ENCODE peak calls at places on chromosomes 6 and 20, in five cellular contexts. B is psoas muscle, L is heart left ventricle, U is endodermal cell, R is fibroblast of lung. N is an unnamed sample.

GRCh38 chr6:157025459-157025858 is 248.3 kb downstream of the ARID1B start:
- DNase-seq in B (no peak), L (no peak), U (no peak), R (peak), N (no peak)

GRCh38 chr20:37294262-37294981 is 5.0 kb downstream of the MANBAL start:
- DNase-seq in B (no peak), L (no peak), U (no peak), R (peak), N (no peak)

GRCh38 chr6:31473780-31474725 is 23.9 kb upstream of the MICB start:
- DNase-seq in B (no peak), L (no peak), U (peak), R (peak), N (no peak)

GRCh38 chr6:159404296-159404695 is 235.1 kb downstream of the FNDC1 start:
- DNase-seq in B (no peak), L (no peak), U (no peak), R (no peak), N (no peak)

GRCh38 chr20:62561182-62561581 is 81.1 kb upstream of the SLCO4A1 start:
- DNase-seq in B (no peak), L (no peak), U (no peak), R (no peak), N (no peak)

GRCh38 chr6:85641916-85642773 is 541 bp downstream of the SYNCRIP start:
- DNase-seq in B (peak), L (peak), U (peak), R (peak), N (peak)

GRCh38 chr20:23078351-23078993 is 7.7 kb downstream of the CD93 start:
- DNase-seq in B (no peak), L (no peak), U (no peak), R (peak), N (no peak)

GRCh38 chr20:9609892-9610502 is 95.6 kb downstream of the LAMP5 start:
- DNase-seq in B (no peak), L (peak), U (peak), R (peak), N (no peak)

GRCh38 chr20:44400671-44401051 is 45.2 kb downstream of the HNF4A start:
- DNase-seq in B (no peak), L (no peak), U (peak), R (no peak), N (no peak)

GRCh38 chr20:53828673-53829085 is 235.0 kb upstream of the ZNF217 start:
- DNase-seq in B (no peak), L (peak), U (peak), R (peak), N (no peak)

GRCh38 chr20:688809-689208 is 13.2 kb upstream of the SCRT2 start:
- DNase-seq in B (no peak), L (no peak), U (peak), R (peak), N (no peak)

GRCh38 chr6:145808239-145808638 is 6.4 kb downstream of the FBXO30 start:
- DNase-seq in B (no peak), L (no peak), U (no peak), R (no peak), N (no peak)

GRCh38 chr20:19269737-19270325 is 57.4 kb downstream of the SLC24A3 start:
- DNase-seq in B (no peak), L (no peak), U (peak), R (peak), N (no peak)

GRCh38 chr20:54292186-54292585 is 84.3 kb downstream of the PFDN4 start:
- DNase-seq in B (no peak), L (no peak), U (no peak), R (peak), N (no peak)

GRCh38 chr20:56859751-56860366 is 230.8 kb downstream of the TFAP2C start:
- DNase-seq in B (no peak), L (no peak), U (peak), R (no peak), N (no peak)

GRCh38 chr6:101830501-101831031 is 437.1 kb downstream of the GRIK2 start:
- DNase-seq in B (no peak), L (no peak), U (no peak), R (peak), N (no peak)

GRCh38 chr6:83518946-83519489 is 6.7 kb downstream of the PRSS35 start:
- DNase-seq in B (no peak), L (no peak), U (no peak), R (peak), N (no peak)

GRCh38 chr6:77136086-77136485 is 327.2 kb downstream of the HTR1B start:
- DNase-seq in B (no peak), L (no peak), U (no peak), R (peak), N (no peak)

GRCh38 chr6:30025197-30025596 is 35.9 kb upstream of the POLR1H start:
- DNase-seq in B (no peak), L (no peak), U (no peak), R (no peak), N (no peak)

GRCh38 chr20:36895036-36895435 is 19.1 kb downstream of the TLDC2 start:
- DNase-seq in B (no peak), L (no peak), U (no peak), R (no peak), N (no peak)

GRCh38 chr20:63747622-63748355 is 8.2 kb downstream of the SLC2A4RG start:
- DNase-seq in B (peak), L (no peak), U (no peak), R (no peak), N (no peak)

GRCh38 chr6:138443979-138444378 is 40.0 kb downstream of the HEBP2 start:
- DNase-seq in B (no peak), L (no peak), U (no peak), R (no peak), N (no peak)

GRCh38 chr20:3222635-3223600 is 13.6 kb downstream of the ITPA start:
- DNase-seq in B (peak), L (peak), U (no peak), R (no peak), N (peak)

GRCh38 chr6:1418471-1419191 is 29.3 kb downstream of the FOXF2 start:
- DNase-seq in B (no peak), L (no peak), U (no peak), R (no peak), N (no peak)

DNA sequence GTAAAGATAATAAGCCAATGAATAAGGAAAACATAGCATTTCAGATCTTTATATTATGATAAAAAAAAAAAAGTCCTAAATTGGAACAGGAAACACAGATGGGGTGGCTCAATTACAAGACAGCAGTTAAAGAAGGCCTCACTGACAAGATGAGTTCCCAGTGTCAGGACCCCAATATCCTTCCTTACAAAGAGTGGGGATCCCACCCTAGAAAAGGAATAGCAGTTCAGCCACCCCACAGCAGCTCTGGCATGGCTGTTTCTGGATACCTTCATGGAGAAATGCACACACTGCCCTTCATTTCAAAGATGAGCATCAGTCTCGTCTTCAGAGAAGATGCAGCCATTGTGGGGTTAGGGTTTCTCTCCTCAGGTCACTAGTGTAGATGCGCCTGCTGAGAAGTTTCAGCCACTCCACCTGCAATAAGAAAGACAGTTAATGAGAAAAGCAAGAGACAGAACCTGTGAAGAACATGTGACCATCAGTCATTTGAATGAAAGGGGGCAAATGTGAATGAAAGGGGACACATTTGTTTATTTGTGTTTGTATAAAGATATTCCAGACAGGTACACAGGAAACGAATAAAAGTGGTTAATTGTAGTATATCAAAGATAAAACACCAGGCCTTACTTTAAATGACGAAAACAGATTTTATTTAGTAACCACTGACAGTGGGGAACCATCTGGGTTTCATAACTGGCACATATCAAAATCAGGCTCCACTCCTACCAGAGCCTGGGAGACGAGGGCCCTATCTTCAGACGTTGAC is 121.3 kb upstream of the PRSS16 start:
- DNase-seq in B (no peak), L (no peak), U (no peak), R (no peak), N (no peak)
- H3K4me3 ChIP-seq in B (peak), L (peak), U (no peak), R (no peak), N (peak)

GRCh38 chr6:108589244-108589730 is 28.6 kb downstream of the FOXO3 start:
- DNase-seq in B (peak), L (peak), U (peak), R (peak), N (peak)
- H3K4me3 ChIP-seq in B (peak), L (no peak), U (peak), R (no peak), N (peak)

DNA sequence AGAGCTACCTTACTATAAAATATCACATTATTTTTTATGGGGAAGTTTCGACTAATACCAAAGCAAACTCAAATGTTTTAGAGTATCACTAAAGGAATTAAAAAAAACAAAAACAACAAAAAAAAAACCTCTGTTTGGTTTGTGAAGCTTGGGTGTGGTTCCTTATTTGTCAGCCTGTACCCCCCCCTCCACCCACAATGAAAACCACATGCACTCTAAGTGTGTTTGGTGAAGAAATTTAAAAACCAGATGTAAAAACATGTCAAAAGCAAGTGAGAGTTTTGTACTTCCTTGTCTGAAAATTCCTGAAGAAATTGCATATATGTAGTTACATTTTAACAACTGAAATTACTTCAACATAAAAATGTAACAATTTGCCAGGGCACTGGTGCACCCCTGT is 3.1 kb downstream of the STK38 start:
- DNase-seq in B (no peak), L (no peak), U (no peak), R (peak), N (no peak)
- H3K4me3 ChIP-seq in B (no peak), L (peak), U (peak), R (no peak), N (peak)

GRCh38 chr20:5074050-5074674 is 45.6 kb downstream of the PCNA start:
- DNase-seq in B (no peak), L (no peak), U (no peak), R (no peak), N (no peak)

GRCh38 chr20:5080384-5080877 is 39.3 kb downstream of the PCNA start:
- DNase-seq in B (peak), L (peak), U (no peak), R (peak), N (peak)

GRCh38 chr20:5077761-5078387 is 41.9 kb downstream of the PCNA start:
- DNase-seq in B (no peak), L (no peak), U (no peak), R (no peak), N (no peak)

GRCh38 chr20:5081196-5081595 is 38.6 kb downstream of the PCNA start:
- DNase-seq in B (no peak), L (no peak), U (no peak), R (no peak), N (no peak)

DNA sequence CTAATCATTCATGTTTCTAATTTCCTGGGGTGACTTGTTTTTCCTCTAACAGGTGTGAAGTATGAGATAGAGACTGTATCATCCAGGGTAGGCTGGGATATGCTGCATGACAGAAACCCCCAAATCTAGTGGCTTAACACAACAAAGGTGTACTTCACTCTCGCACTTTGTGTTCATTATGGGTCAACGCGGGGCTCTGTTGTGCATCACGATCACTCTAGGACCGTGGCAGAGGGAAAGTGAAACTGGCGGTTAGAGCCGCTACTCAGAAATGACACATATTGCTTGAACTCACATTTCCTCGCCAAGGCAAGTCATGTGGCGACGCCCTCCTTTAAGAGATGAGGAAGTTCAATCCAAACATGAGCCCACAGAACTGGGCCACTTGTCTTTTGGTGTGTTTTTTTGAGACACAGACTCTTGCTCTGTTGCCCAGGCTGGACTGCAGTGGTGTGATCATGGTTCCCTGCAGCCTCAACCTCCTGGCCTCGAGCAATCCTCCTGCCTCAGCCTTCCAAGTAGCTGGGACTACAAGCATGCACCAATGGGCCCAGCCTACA is 41.3 kb downstream of the PCNA start:
- DNase-seq in B (peak), L (peak), U (no peak), R (peak), N (peak)
- H3K4me3 ChIP-seq in B (peak), L (peak), U (no peak), R (no peak), N (peak)

DNA sequence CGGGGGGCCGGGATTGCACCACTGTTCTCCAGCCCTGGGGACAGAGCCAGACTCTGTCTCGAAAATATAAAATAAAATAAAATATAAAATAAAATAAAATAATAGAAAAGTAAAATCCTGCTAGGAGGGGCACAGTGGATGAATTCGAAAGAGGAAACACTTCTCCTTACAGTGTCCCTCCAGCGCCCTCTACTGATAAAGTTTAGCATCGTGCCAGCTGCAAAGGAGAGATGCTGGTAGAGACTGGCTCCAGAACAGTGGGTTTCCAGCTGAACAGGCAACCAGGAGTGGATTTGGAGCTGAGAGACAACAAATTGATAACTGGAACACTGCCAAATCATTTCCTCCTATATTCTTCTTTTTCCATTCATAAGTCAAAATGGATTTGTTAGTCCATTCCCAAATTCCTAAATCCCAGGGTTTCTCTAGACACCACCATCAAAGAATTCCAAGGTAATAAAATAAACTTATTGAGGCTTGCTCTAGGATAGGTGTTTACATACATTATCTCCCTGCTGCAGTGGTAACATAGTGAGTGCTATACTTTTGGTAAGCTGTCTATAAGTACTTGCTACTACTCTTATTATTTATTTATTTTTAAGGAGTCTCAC is 31.7 kb upstream of the TBPL1 start:
- DNase-seq in B (peak), L (peak), U (peak), R (peak), N (peak)
- H3K4me3 ChIP-seq in B (no peak), L (peak), U (no peak), R (no peak), N (peak)